ENCODE peak calls at places on chromosomes 1 and 21, in five cellular contexts. G, D, K, I and V are unnamed samples.

GRCh38 chr1:17587693-17588047 is 48.2 kb downstream of the ARHGEF10L start:
- DNase-seq in I (no peak), G (no peak), D (no peak), K (no peak), V (no peak)

GRCh38 chr21:33643658-33644311 is 1.5 kb downstream of the ITSN1 start:
- DNase-seq in G (no peak), I (peak; percentile 10), D (no peak), K (peak; percentile 2), V (no peak)

GRCh38 chr1:187725216-187725615 is 896.5 kb downstream of the PLA2G4A start:
- DNase-seq in G (no peak), I (no peak), D (no peak), K (no peak), V (no peak)

GRCh38 chr1:85579619-85580018 is 942 bp upstream of the CCN1 start:
- DNase-seq in K (no peak), I (peak; percentile 34), G (no peak), D (no peak), V (no peak)

GRCh38 chr1:53584446-53585102 is 125.4 kb downstream of the DMRTB1 start:
- DNase-seq in I (no peak), K (no peak), D (no peak), G (no peak), V (peak; percentile 4)

GRCh38 chr1:113929750-113930498 is 800 bp downstream of the HIPK1 start:
- DNase-seq in G (peak; percentile 79), D (peak; percentile 25), I (no peak), K (peak; percentile 32), V (peak; percentile 50)

GRCh38 chr1:244414543-244414942 is 37.2 kb downstream of the ADSS2 start:
- DNase-seq in G (no peak), I (no peak), K (no peak), D (no peak), V (no peak)

GRCh38 chr1:65231718-65232330 is 77.5 kb upstream of the DNAJC6 start:
- DNase-seq in K (no peak), G (no peak), I (no peak), D (no peak), V (no peak)

GRCh38 chr1:8412183-8412831 is 94.4 kb downstream of the SLC45A1 start:
- DNase-seq in D (peak; percentile 78), I (no peak), G (no peak), K (no peak), V (no peak)

GRCh38 chr1:183783896-183784637 is 20.9 kb upstream of the RGL1 start:
- DNase-seq in D (peak; percentile 25), G (no peak), I (no peak), K (no peak), V (no peak)

GRCh38 chr1:243946946-243947345 is 96.9 kb upstream of the AKT3 start:
- DNase-seq in K (no peak), D (no peak), I (no peak), G (no peak), V (no peak)

GRCh38 chr1:22790232-22791008 is 79.8 kb downstream of the EPHB2 start:
- DNase-seq in I (no peak), G (no peak), K (no peak), D (no peak), V (no peak)

GRCh38 chr1:44316231-44316759 is 38.8 kb downstream of the ERI3 start:
- DNase-seq in G (no peak), K (no peak), D (no peak), I (no peak), V (no peak)

GRCh38 chr1:26203642-26204318 is 13.4 kb downstream of the CATSPER4 start:
- DNase-seq in K (no peak), D (no peak), G (no peak), I (no peak), V (no peak)

GRCh38 chr1:88074661-88075060 is 609.4 kb upstream of the PKN2 start:
- DNase-seq in I (no peak), K (no peak), G (no peak), D (no peak), V (no peak)

GRCh38 chr21:34775793-34776192 is 107.0 kb downstream of the CLIC6 start:
- DNase-seq in G (no peak), K (no peak), I (no peak), D (no peak), V (no peak)

GRCh38 chr1:153192697-153193096 is 10.5 kb upstream of the LELP1 start:
- DNase-seq in G (no peak), K (no peak), I (peak; percentile 46), D (no peak), V (peak; percentile 52)

GRCh38 chr1:31669786-31670582 is 25.3 kb upstream of the PEF1 start:
- DNase-seq in D (peak; percentile 82), K (no peak), I (no peak), G (peak; percentile 92), V (peak; percentile 57)

GRCh38 chr1:168766568-168766967 is 37.6 kb upstream of the DPT start:
- DNase-seq in I (no peak), K (no peak), G (no peak), D (no peak), V (no peak)

GRCh38 chr1:54705153-54705552 is 10.5 kb upstream of the TTC4 start:
- DNase-seq in G (no peak), D (no peak), K (no peak), I (peak; percentile 34), V (no peak)

GRCh38 chr1:220991506-220991905 is 112.3 kb downstream of the HLX start:
- DNase-seq in K (no peak), D (no peak), I (no peak), G (no peak), V (no peak)

GRCh38 chr21:26961704-26962103 is 5.2 kb downstream of the ADAMTS5 start:
- DNase-seq in I (no peak), K (no peak), D (no peak), G (no peak), V (no peak)
- TF ChIP-seq CTCF in I (peak; percentile 27), K (peak; percentile 41), D (no peak), G (peak; percentile 9), V (no peak)

GRCh38 chr1:204476563-204476962 is 18.0 kb downstream of the PIK3C2B start:
- DNase-seq in D (no peak), G (no peak), I (no peak), K (no peak), V (no peak)
- TF ChIP-seq CTCF in D (no peak), G (no peak), I (no peak), K (no peak), V (no peak)

GRCh38 chr1:205861540-205861939 is 11.6 kb upstream of the PM20D1 start:
- DNase-seq in K (no peak), G (no peak), D (no peak), I (no peak), V (no peak)

GRCh38 chr1:205856433-205856832 is 6.5 kb upstream of the PM20D1 start:
- DNase-seq in I (no peak), D (no peak), K (no peak), G (no peak), V (no peak)

GRCh38 chr1:205852969-205853368 is 3.0 kb upstream of the PM20D1 start:
- DNase-seq in K (no peak), G (no peak), I (no peak), D (no peak), V (no peak)

GRCh38 chr1:205858141-205858961 is 8.4 kb upstream of the PM20D1 start:
- DNase-seq in K (no peak), G (no peak), D (no peak), I (no peak), V (no peak)
- TF ChIP-seq CTCF in K (no peak), G (no peak), D (no peak), I (no peak), V (no peak)

DNA sequence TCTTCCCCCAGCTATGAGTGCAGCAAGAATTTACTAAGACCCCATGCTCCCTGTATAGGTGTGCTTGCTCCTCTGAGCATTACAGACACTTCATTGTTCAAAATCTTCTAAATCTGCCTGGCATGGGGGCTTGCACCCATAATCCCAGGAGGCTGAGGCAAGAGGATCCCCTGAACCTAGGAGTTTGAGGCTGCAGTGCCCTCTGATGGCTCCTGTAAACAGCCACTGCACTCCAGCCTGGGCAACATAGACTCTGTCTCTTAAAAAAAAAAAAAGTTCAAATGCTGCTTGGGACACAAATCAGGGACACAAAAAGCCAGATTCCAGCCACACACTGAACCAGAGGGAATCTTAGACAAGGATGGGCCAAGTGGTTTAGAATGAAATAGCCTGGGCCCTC is 3.4 kb upstream of the ACOT7 start:
- DNase-seq in K (no peak), I (no peak), G (no peak), D (no peak), V (no peak)
- TF ChIP-seq CTCF in K (no peak), I (no peak), G (no peak), D (no peak), V (no peak)

GRCh38 chr1:227466039-227466645 is 97.2 kb upstream of the ZNF678 start:
- DNase-seq in D (no peak), I (no peak), G (no peak), K (no peak), V (no peak)

GRCh38 chr1:227459977-227460376 is 103.4 kb upstream of the ZNF678 start:
- DNase-seq in K (no peak), G (no peak), D (no peak), I (no peak), V (no peak)

GRCh38 chr1:227469708-227470107 is 93.6 kb upstream of the ZNF678 start:
- DNase-seq in I (no peak), D (no peak), K (no peak), G (no peak), V (no peak)

GRCh38 chr1:227470688-227471087 is 92.7 kb upstream of the ZNF678 start:
- DNase-seq in G (no peak), D (no peak), K (no peak), I (no peak), V (no peak)

GRCh38 chr1:227465256-227465655 is 98.1 kb upstream of the ZNF678 start:
- DNase-seq in I (no peak), K (no peak), D (no peak), G (no peak), V (no peak)
- TF ChIP-seq CTCF in I (no peak), K (no peak), D (no peak), G (no peak), V (no peak)

DNA sequence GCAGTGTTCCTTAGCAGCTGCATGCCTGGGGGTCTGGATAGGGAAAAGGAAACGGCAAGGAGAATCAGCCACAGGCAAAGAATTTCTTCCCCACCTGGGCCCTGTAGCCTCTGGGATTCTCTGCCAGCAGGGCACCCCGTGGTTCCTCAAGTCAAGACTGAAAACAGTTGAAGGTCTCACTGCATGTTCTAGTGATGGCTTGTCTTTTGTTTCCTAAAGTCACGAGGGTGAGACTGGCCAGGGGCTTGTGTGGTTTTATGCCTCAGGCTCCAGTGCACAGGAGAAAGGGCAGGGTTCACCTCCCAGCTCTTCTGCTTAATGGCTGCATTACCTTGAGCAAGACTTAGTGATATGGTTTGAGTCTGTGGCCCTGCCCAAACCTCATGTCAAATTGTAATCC is 53.2 kb upstream of the B3GALT5 start:
- DNase-seq in G (no peak), I (no peak), D (no peak), K (no peak), V (no peak)
- TF ChIP-seq CTCF in G (no peak), I (no peak), D (no peak), K (no peak), V (no peak)